ENCODE peak calls at places on chromosomes 13 and 19, in five cellular contexts. One of them, this sample, is unnamed.

GRCh38 chr19:2271516-2272103 is 10.4 kb downstream of the PEAK3 start:
- DNase-seq in caudate nucleus: no peak
- DNase-seq in fibroblast of lung: peak; percentile 87
- DNase-seq in stimulated activated CD4-positive, alpha-beta T cell treated with anti-CD3 and anti-CD28 coated beads, Interleukin-15, amount 100 ng/mL, for 48 hours: no peak
- DNase-seq in GM20000: no peak
- DNase-seq in this sample: no peak

GRCh38 chr13:43445651-43446050 is 341.1 kb downstream of the ENOX1 start:
- DNase-seq in caudate nucleus: no peak
- DNase-seq in fibroblast of lung: no peak
- DNase-seq in stimulated activated CD4-positive, alpha-beta T cell treated with anti-CD3 and anti-CD28 coated beads, Interleukin-15, amount 100 ng/mL, for 48 hours: no peak
- DNase-seq in GM20000: no peak
- DNase-seq in this sample: no peak

GRCh38 chr19:46579286-46579944 is 21.7 kb upstream of the CALM3 start:
- DNase-seq in caudate nucleus: no peak
- DNase-seq in fibroblast of lung: no peak
- DNase-seq in stimulated activated CD4-positive, alpha-beta T cell treated with anti-CD3 and anti-CD28 coated beads, Interleukin-15, amount 100 ng/mL, for 48 hours: no peak
- DNase-seq in GM20000: peak; percentile 27
- DNase-seq in this sample: no peak

GRCh38 chr19:2077833-2078619 is 18.1 kb downstream of the MOB3A start:
- DNase-seq in caudate nucleus: no peak
- DNase-seq in fibroblast of lung: no peak
- DNase-seq in stimulated activated CD4-positive, alpha-beta T cell treated with anti-CD3 and anti-CD28 coated beads, Interleukin-15, amount 100 ng/mL, for 48 hours: no peak
- DNase-seq in GM20000: no peak
- DNase-seq in this sample: peak; percentile 63

GRCh38 chr19:16076958-16077611 is 790 bp downstream of the TPM4 start:
- DNase-seq in caudate nucleus: no peak
- DNase-seq in fibroblast of lung: no peak
- DNase-seq in stimulated activated CD4-positive, alpha-beta T cell treated with anti-CD3 and anti-CD28 coated beads, Interleukin-15, amount 100 ng/mL, for 48 hours: no peak
- DNase-seq in GM20000: no peak
- DNase-seq in this sample: peak; percentile 56

GRCh38 chr13:48853381-48854102 is 122.2 kb upstream of the FNDC3A start:
- DNase-seq in caudate nucleus: no peak
- DNase-seq in fibroblast of lung: peak; percentile 24
- DNase-seq in stimulated activated CD4-positive, alpha-beta T cell treated with anti-CD3 and anti-CD28 coated beads, Interleukin-15, amount 100 ng/mL, for 48 hours: peak; percentile 8
- DNase-seq in GM20000: no peak
- DNase-seq in this sample: no peak

GRCh38 chr13:98035373-98035772 is 81.9 kb downstream of the IPO5 start:
- DNase-seq in caudate nucleus: no peak
- DNase-seq in fibroblast of lung: no peak
- DNase-seq in stimulated activated CD4-positive, alpha-beta T cell treated with anti-CD3 and anti-CD28 coated beads, Interleukin-15, amount 100 ng/mL, for 48 hours: no peak
- DNase-seq in GM20000: no peak
- DNase-seq in this sample: no peak

GRCh38 chr13:63107163-63107935 is 1691.7 kb upstream of the PCDH20 start:
- DNase-seq in caudate nucleus: no peak
- DNase-seq in fibroblast of lung: peak; percentile 56
- DNase-seq in stimulated activated CD4-positive, alpha-beta T cell treated with anti-CD3 and anti-CD28 coated beads, Interleukin-15, amount 100 ng/mL, for 48 hours: no peak
- DNase-seq in GM20000: no peak
- DNase-seq in this sample: no peak

GRCh38 chr13:67299731-67300130 is 69.6 kb upstream of the PCDH9 start:
- DNase-seq in caudate nucleus: no peak
- DNase-seq in fibroblast of lung: peak; percentile 66
- DNase-seq in stimulated activated CD4-positive, alpha-beta T cell treated with anti-CD3 and anti-CD28 coated beads, Interleukin-15, amount 100 ng/mL, for 48 hours: no peak
- DNase-seq in GM20000: no peak
- DNase-seq in this sample: no peak

GRCh38 chr19:40745402-40745780 is 4.9 kb downstream of the ACTMAP start:
- DNase-seq in caudate nucleus: no peak
- DNase-seq in fibroblast of lung: peak; percentile 52
- DNase-seq in stimulated activated CD4-positive, alpha-beta T cell treated with anti-CD3 and anti-CD28 coated beads, Interleukin-15, amount 100 ng/mL, for 48 hours: no peak
- DNase-seq in GM20000: no peak
- DNase-seq in this sample: no peak

This sample was measured in posterior cingulate gyrus.